ENCODE peak calls at places on chromosomes 5 and 9, in eight cellular contexts. G is GM18507; Q is dermis microvascular lymphatic vessel endothelial cell; T is NCI-H774; W is mesothelial cell of epicardium; Y is heart right ventricle; N is natural killer cell treated with Interleukin-12 subunit alpha and Interleukin-12 subunit beta and Interleukin-15 and Interleukin-18, amount 100 ng/mL, for 72 hours; J is NCI-H1092. K is an unnamed sample.

GRCh38 chr5:154857091-154857533 is 1.3 kb upstream of the CNOT8 start:
- DNase-seq in G (peak), Q (no peak), T (peak), W (no peak), Y (peak), N (no peak), J (no peak), K (peak)

GRCh38 chr9:70054546-70054945 is 10.9 kb downstream of the MAMDC2 start:
- DNase-seq in G (no peak), Q (no peak), T (no peak), W (no peak), Y (no peak), N (no peak), J (no peak), K (no peak)

GRCh38 chr5:17079562-17079961 is 137.9 kb upstream of the BASP1 start:
- DNase-seq in G (no peak), Q (peak), T (no peak), W (no peak), Y (peak), N (no peak), J (no peak), K (no peak)

GRCh38 chr5:50720061-50720460 is 53.6 kb downstream of the PARP8 start:
- DNase-seq in G (no peak), Q (no peak), T (no peak), W (no peak), Y (no peak), N (no peak), J (no peak), K (no peak)

GRCh38 chr5:17069995-17070405 is 133.9 kb upstream of the MYO10 start:
- DNase-seq in G (no peak), Q (no peak), T (no peak), W (no peak), Y (no peak), N (no peak), J (no peak), K (no peak)

GRCh38 chr9:113621309-113621791 is 157.8 kb downstream of the RGS3 start:
- DNase-seq in G (no peak), Q (no peak), T (no peak), W (no peak), Y (peak), N (no peak), J (no peak), K (peak)

GRCh38 chr5:94884294-94884693 is 265.8 kb downstream of the SLF1 start:
- DNase-seq in G (no peak), Q (no peak), T (no peak), W (no peak), Y (peak), N (no peak), J (no peak), K (no peak)

GRCh38 chr9:135156525-135157510 is 69.3 kb downstream of the OLFM1 start:
- DNase-seq in G (no peak), Q (peak), T (no peak), W (peak), Y (peak), N (no peak), J (no peak), K (no peak)

GRCh38 chr9:105697871-105698270 is 3.5 kb downstream of the TMEM38B start:
- DNase-seq in G (no peak), Q (no peak), T (no peak), W (no peak), Y (no peak), N (no peak), J (no peak), K (no peak)

GRCh38 chr5:147455822-147456221 is 54.0 kb downstream of the DPYSL3 start:
- DNase-seq in G (no peak), Q (no peak), T (no peak), W (no peak), Y (no peak), N (no peak), J (no peak), K (no peak)

GRCh38 chr5:14726066-14726838 is 61.7 kb downstream of the OTULIN start:
- DNase-seq in G (no peak), Q (no peak), T (no peak), W (no peak), Y (no peak), N (no peak), J (no peak), K (no peak)

GRCh38 chr5:39341934-39342333 is 22.4 kb downstream of the C9 start:
- DNase-seq in G (no peak), Q (no peak), T (no peak), W (no peak), Y (no peak), N (no peak), J (no peak), K (no peak)

GRCh38 chr5:31638286-31638685 is 645 bp upstream of the PDZD2 start:
- DNase-seq in G (no peak), Q (no peak), T (no peak), W (no peak), Y (peak), N (no peak), J (no peak), K (peak)

GRCh38 chr5:34035732-34036131 is 7.3 kb downstream of the C1QTNF3 start:
- DNase-seq in G (no peak), Q (no peak), T (no peak), W (no peak), Y (no peak), N (no peak), J (no peak), K (no peak)

GRCh38 chr9:91733006-91733624 is 216.9 kb downstream of the ROR2 start:
- DNase-seq in G (no peak), Q (no peak), T (no peak), W (no peak), Y (no peak), N (peak), J (no peak), K (no peak)

GRCh38 chr9:136352682-136353081 is 10.9 kb downstream of the DNLZ start:
- DNase-seq in G (no peak), Q (no peak), T (peak), W (no peak), Y (no peak), N (no peak), J (no peak), K (no peak)

GRCh38 chr5:104569621-104570020 is 1007.0 kb upstream of the NUDT12 start:
- DNase-seq in G (no peak), Q (no peak), T (no peak), W (no peak), Y (no peak), N (no peak), J (no peak), K (no peak)

GRCh38 chr5:65394078-65394477 is 87.6 kb downstream of the ADAMTS6 start:
- DNase-seq in G (no peak), Q (no peak), T (no peak), W (no peak), Y (peak), N (no peak), J (no peak), K (no peak)

GRCh38 chr5:64341340-64341739 is 164.5 kb upstream of the RGS7BP start:
- DNase-seq in G (no peak), Q (no peak), T (no peak), W (no peak), Y (no peak), N (no peak), J (no peak), K (no peak)

GRCh38 chr5:133735346-133735745 is 123.0 kb upstream of the FSTL4 start:
- DNase-seq in G (no peak), Q (peak), T (peak), W (no peak), Y (no peak), N (no peak), J (no peak), K (no peak)

GRCh38 chr5:31095796-31096195 is 97.7 kb upstream of the CDH6 start:
- DNase-seq in G (no peak), Q (no peak), T (no peak), W (no peak), Y (no peak), N (no peak), J (no peak), K (no peak)

K was measured in omental fat pad.